ENCODE peak calls at places on chromosomes 5 and 9, in five cellular contexts. D, L, B, E and M are unnamed samples.

GRCh38 chr9:751137-752051 is 90.1 kb upstream of the DMRT1 start:
- DNase-seq in B (no peak), D (peak; percentile 33), E (no peak), L (peak; percentile 71), M (peak; percentile 78)

GRCh38 chr5:143913008-143913752 is 101.2 kb downstream of the HMHB1 start:
- DNase-seq in L (peak; percentile 90), E (no peak), B (no peak), D (peak; percentile 89), M (peak; percentile 54)

GRCh38 chr9:129712595-129713524 is 40.0 kb downstream of the PTGES start:
- DNase-seq in B (peak; percentile 70), E (no peak), L (peak; percentile 94), D (peak; percentile 79), M (no peak)

GRCh38 chr5:116650544-116650943 is 75.9 kb upstream of the SEMA6A start:
- DNase-seq in E (no peak), B (no peak), D (no peak), L (no peak), M (no peak)

GRCh38 chr5:42514759-42515158 is 91.5 kb downstream of the GHR start:
- DNase-seq in L (no peak), D (no peak), E (no peak), B (no peak), M (no peak)

GRCh38 chr5:82160948-82161347 is 117.2 kb downstream of the RPS23 start:
- DNase-seq in L (peak; percentile 38), B (no peak), D (no peak), E (no peak), M (peak; percentile 24)

GRCh38 chr5:168260353-168261211 is 30.9 kb upstream of the WWC1 start:
- DNase-seq in E (no peak), L (no peak), D (no peak), B (no peak), M (no peak)

GRCh38 chr5:69414885-69415583 is at the start of gene MARVELD2:
- DNase-seq in D (peak; percentile 36), B (no peak), L (no peak), E (peak; percentile 95), M (peak; percentile 64)

GRCh38 chr5:111308951-111309350 is 84.8 kb downstream of the CAMK4 start:
- DNase-seq in E (no peak), B (no peak), L (no peak), D (no peak), M (peak; percentile 23)

GRCh38 chr9:71748280-71748743 is 20.0 kb downstream of the CEMIP2 start:
- DNase-seq in B (peak; percentile 26), D (peak; percentile 95), L (peak; percentile 84), E (no peak), M (peak; percentile 63)

GRCh38 chr5:128213340-128213739 is 129.8 kb downstream of the SLC12A2 start:
- DNase-seq in D (peak; percentile 75), B (peak; percentile 56), L (peak; percentile 81), E (peak; percentile 22), M (peak; percentile 41)